ENCODE peak calls at places on chromosome 19, in eight cellular contexts. T is prostate gland, Q is K562, C is brain microvascular endothelial cell, O is psoas muscle, H is lower lobe of right lung, V is thoracic aorta, Z is fibroblast of lung. F is an unnamed sample.

GRCh38 chr19:18119243-18120105 is 21.9 kb downstream of the MAST3 start:
- DNase-seq in Q (peak), V (no peak), Z (no peak), H (no peak), O (no peak), C (no peak), T (no peak), F (no peak)

GRCh38 chr19:46081928-46082727 is 41.3 kb upstream of the IGFL4 start:
- DNase-seq in C (peak), Z (peak), Q (peak), T (peak), O (no peak), H (no peak), V (no peak), F (no peak)

GRCh38 chr19:14437578-14438140 is 4.6 kb downstream of the PKN1 start:
- DNase-seq in T (no peak), O (no peak), V (no peak), Q (no peak), H (no peak), C (peak), Z (no peak), F (no peak)

GRCh38 chr19:11023635-11024168 is 62.9 kb downstream of the SMARCA4 start:
- DNase-seq in V (no peak), Z (no peak), H (no peak), T (no peak), C (no peak), O (no peak), Q (no peak), F (no peak)

GRCh38 chr19:50383307-50383851 is 768 bp upstream of the POLD1 start:
- DNase-seq in Z (no peak), O (no peak), H (no peak), C (peak), T (peak), V (no peak), Q (no peak), F (no peak)

GRCh38 chr19:15452111-15453047 is 2.6 kb upstream of the WIZ start:
- DNase-seq in Z (peak), O (peak), H (peak), Q (peak), V (peak), T (peak), C (peak), F (peak)

GRCh38 chr19:13098291-13099072 is 4.2 kb downstream of the LYL1 start:
- DNase-seq in Z (peak), Q (no peak), C (no peak), H (peak), T (peak), V (no peak), O (no peak), F (no peak)

GRCh38 chr19:942133-942645 is 16.4 kb downstream of the ARID3A start:
- DNase-seq in O (no peak), V (no peak), H (no peak), Q (no peak), Z (no peak), C (no peak), T (no peak), F (no peak)

GRCh38 chr19:35041548-35042055 is at the start of gene HPN:
- DNase-seq in O (peak), H (peak), Q (peak), T (peak), Z (no peak), C (no peak), V (no peak), F (no peak)

GRCh38 chr19:19106061-19106551 is 32.2 kb downstream of the TMEM161A start:
- DNase-seq in O (no peak), C (no peak), Z (peak), Q (no peak), T (no peak), H (no peak), V (no peak), F (no peak)

GRCh38 chr19:47446534-47447469 is 24.9 kb downstream of the SLC8A2 start:
- DNase-seq in Q (peak), O (no peak), C (no peak), T (no peak), V (no peak), H (peak), Z (no peak), F (no peak)

GRCh38 chr19:9916719-9917118 is 19.6 kb downstream of the OLFM2 start:
- DNase-seq in H (no peak), Q (no peak), C (no peak), O (no peak), V (no peak), T (no peak), Z (no peak), F (no peak)
- H3K27ac ChIP-seq in H (no peak), Q (no peak), C (no peak), O (no peak), V (no peak), T (no peak), Z (no peak), F (peak)

DNA sequence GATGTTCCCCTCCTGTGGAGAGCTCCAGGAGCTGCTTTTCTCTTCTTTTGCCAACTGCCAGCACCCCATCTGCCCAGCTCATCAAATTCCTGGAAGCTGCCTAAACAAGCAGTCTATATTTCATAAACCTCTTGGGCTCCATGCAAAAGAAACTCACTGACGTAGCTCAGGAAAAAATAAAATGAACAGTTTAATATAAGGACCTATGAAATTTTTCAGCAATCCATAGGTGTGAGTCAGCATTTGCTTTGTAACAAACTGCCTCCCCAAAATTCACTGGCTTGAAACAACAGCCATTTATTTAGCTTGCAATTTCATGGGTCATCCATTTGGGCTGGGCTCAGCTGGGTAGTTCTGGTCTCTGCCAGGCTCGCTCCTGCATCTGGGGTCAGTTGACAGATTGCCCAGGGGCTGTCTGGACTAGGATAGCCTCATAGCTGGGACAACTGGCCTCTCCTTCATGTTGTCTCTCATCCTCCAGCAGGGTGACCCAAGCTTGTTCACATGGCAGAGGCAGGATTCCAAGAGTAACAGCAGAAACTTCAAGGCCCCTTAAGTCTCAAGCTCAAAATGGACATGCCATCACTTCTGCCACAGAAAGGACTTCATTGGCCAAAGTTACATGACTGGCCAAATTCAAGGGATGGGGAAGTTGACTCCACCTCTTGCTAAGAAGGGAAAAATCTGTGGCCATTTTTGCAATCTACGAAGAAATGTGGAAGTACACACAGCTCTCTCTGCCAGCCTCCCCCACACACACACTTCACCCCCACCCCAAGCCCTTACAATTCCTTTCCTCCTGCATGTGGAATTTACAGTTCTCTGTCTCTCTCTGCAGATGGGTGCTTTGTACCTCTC is 7.9 kb upstream of the PVR start:
- DNase-seq in C (no peak), H (no peak), O (no peak), Z (peak), V (no peak), Q (no peak), T (no peak), F (no peak)
- TF ChIP-seq CTCF in C (no peak), H (no peak), O (no peak), Z (no peak), V (no peak), Q (no peak), T (no peak), F (no peak)

GRCh38 chr19:7915250-7916136 is 863 bp downstream of the TGFBR3L start:
- DNase-seq in T (no peak), H (no peak), O (no peak), Z (no peak), C (no peak), Q (no peak), V (no peak), F (no peak)

GRCh38 chr19:7916908-7917291 is 2.3 kb downstream of the TGFBR3L start:
- DNase-seq in Z (no peak), V (no peak), Q (no peak), H (no peak), C (no peak), T (no peak), O (no peak), F (no peak)

GRCh38 chr19:7918615-7919421 is 1.3 kb upstream of the SNAPC2 start:
- DNase-seq in V (no peak), Z (no peak), T (no peak), Q (no peak), O (no peak), H (no peak), C (no peak), F (no peak)

GRCh38 chr19:7916137-7916907 is 1.7 kb downstream of the TGFBR3L start:
- DNase-seq in O (peak), C (no peak), V (no peak), Z (no peak), H (peak), Q (no peak), T (no peak), F (no peak)

GRCh38 chr19:7917292-7918061 is 2.7 kb upstream of the SNAPC2 start:
- DNase-seq in O (peak), C (peak), Z (peak), T (no peak), V (no peak), Q (no peak), H (peak), F (no peak)
- H3K27ac ChIP-seq in O (peak), C (no peak), Z (no peak), T (peak), V (no peak), Q (no peak), H (no peak), F (no peak)

GRCh38 chr19:3333662-3334061 is 32.7 kb upstream of the NFIC start:
- DNase-seq in Z (peak), V (no peak), Q (no peak), H (no peak), C (no peak), O (no peak), T (no peak), F (no peak)
- TF ChIP-seq CTCF in Z (no peak), V (no peak), Q (no peak), H (no peak), C (no peak), O (no peak), T (no peak), F (no peak)

GRCh38 chr19:8680676-8681344 is 17.8 kb downstream of the ACTL9 start:
- DNase-seq in V (no peak), H (no peak), O (no peak), T (no peak), Q (no peak), C (no peak), Z (no peak), F (no peak)

GRCh38 chr19:8682931-8683330 is 15.7 kb downstream of the ACTL9 start:
- DNase-seq in Z (no peak), Q (no peak), T (no peak), O (no peak), C (no peak), V (no peak), H (no peak), F (no peak)

GRCh38 chr19:8684001-8684902 is 14.3 kb downstream of the ACTL9 start:
- DNase-seq in H (no peak), O (no peak), Q (no peak), V (no peak), C (no peak), Z (no peak), T (no peak), F (no peak)

GRCh38 chr19:8682472-8682871 is 16.1 kb downstream of the ACTL9 start:
- DNase-seq in Q (no peak), H (no peak), O (no peak), T (no peak), Z (no peak), C (no peak), V (no peak), F (no peak)

DNA sequence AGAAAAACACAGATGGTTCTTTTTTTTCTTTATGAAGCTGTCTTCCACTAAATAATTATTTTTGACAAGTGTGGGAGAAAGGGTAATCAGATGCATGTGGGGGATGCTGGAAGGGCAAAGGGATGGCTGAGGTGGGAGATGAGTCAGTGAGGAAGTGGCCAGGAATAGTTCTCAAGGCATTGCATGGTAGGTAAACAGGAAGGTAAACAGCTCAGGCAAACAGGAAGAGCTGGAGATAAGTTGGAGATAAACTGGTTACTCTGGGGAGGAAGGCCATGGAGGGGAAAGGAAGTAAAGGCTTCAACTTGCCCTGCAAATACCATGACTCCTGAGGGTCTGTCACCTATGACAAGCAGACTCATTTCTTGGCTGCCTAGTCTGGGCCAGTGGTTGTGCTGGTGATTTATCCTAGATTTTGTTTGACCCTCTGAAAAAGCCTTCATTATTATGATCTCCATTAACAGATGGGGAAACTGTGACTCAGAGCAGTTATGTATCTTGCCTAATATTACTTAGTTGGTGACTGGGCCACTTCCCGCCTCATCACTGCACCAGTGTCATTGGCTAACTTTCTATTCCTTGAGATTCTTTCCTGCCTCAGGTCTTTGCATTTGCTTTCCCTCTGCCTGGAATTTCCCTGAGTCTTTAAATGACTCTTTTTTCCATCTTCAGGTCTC is 17.1 kb downstream of the ACTL9 start:
- DNase-seq in Q (no peak), C (no peak), V (no peak), H (no peak), O (no peak), Z (no peak), T (no peak), F (no peak)
- H3K27ac ChIP-seq in Q (no peak), C (no peak), V (no peak), H (no peak), O (no peak), Z (no peak), T (no peak), F (no peak)

DNA sequence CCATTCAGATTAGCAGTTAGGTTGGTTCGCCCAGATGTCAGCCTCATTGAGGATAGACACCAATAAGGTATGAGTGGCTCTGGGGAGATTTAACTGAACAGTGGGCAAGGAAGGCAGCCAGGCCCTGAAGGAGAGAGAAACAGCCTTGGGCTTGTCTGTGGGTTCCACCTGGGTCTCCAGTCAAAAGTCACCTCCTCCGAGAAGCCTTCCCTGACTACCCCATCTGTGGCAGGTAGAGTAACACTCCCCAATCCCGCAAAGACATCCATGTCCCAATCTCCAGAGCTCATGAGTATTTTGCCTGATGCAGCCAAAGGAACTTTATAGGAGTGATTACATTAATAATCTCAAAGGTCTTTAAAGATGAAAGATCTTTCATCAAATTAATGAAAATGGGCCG is 8.0 kb upstream of the YJU2 start:
- DNase-seq in O (no peak), Z (no peak), H (no peak), Q (no peak), T (no peak), C (no peak), V (no peak), F (no peak)
- TF ChIP-seq CTCF in O (no peak), Z (no peak), H (no peak), Q (no peak), T (no peak), C (no peak), V (no peak), F (no peak)